ENCODE peak calls at places on chromosomes 12 and 14, in five cellular contexts. I is head of caudate nucleus, G is choroid plexus epithelial cell, P is heart left ventricle, R is left ventricle myocardium inferior. Q is an unnamed sample.

GRCh38 chr12:55760663-55761062 is 17.7 kb downstream of the GDF11 start:
- DNase-seq in I (no peak), G (no peak), P (no peak), R (no peak), Q (no peak)

GRCh38 chr12:28569698-28570411 is 379.6 kb downstream of the CCDC91 start:
- DNase-seq in I (no peak), G (peak), P (no peak), R (no peak), Q (peak)

GRCh38 chr12:41026151-41026550 is 162.0 kb upstream of the PDZRN4 start:
- DNase-seq in I (no peak), G (no peak), P (no peak), R (no peak), Q (no peak)

GRCh38 chr12:116236148-116236731 is 41.3 kb downstream of the MED13L start:
- DNase-seq in I (peak), G (peak), P (peak), R (peak), Q (peak)

GRCh38 chr12:96020314-96021003 is 14.9 kb downstream of the LTA4H start:
- DNase-seq in I (no peak), G (no peak), P (no peak), R (no peak), Q (no peak)

GRCh38 chr14:58637391-58638230 is at the start of gene DACT1:
- DNase-seq in I (peak), G (peak), P (peak), R (peak), Q (no peak)

GRCh38 chr12:68352067-68352466 is 19.9 kb upstream of the MDM1 start:
- DNase-seq in I (no peak), G (no peak), P (no peak), R (no peak), Q (no peak)

GRCh38 chr12:17322090-17322489 is 716.1 kb upstream of the LMO3 start:
- DNase-seq in I (no peak), G (no peak), P (no peak), R (no peak), Q (no peak)

GRCh38 chr12:116455540-116456306 is 103.5 kb upstream of the MAP1LC3B2 start:
- DNase-seq in I (no peak), G (peak), P (peak), R (peak), Q (peak)

GRCh38 chr12:100234591-100235304 is 32.1 kb downstream of the DEPDC4 start:
- DNase-seq in I (no peak), G (peak), P (no peak), R (no peak), Q (peak)

GRCh38 chr14:36988989-36989388 is 183.4 kb downstream of the SLC25A21 start:
- DNase-seq in I (no peak), G (no peak), P (no peak), R (no peak), Q (no peak)

GRCh38 chr12:111330800-111331752 is 37.8 kb downstream of the PHETA1 start:
- DNase-seq in I (no peak), G (peak), P (no peak), R (no peak), Q (peak)

GRCh38 chr14:68767248-68767645 is 25.6 kb downstream of the ZFP36L1 start:
- DNase-seq in I (no peak), G (no peak), P (no peak), R (no peak), Q (no peak)

GRCh38 chr12:101767537-101767936 is 28.3 kb upstream of the SYCP3 start:
- DNase-seq in I (no peak), G (no peak), P (no peak), R (no peak), Q (no peak)

GRCh38 chr12:52783563-52784316 is 6.6 kb upstream of the KRT76 start:
- DNase-seq in I (no peak), G (no peak), P (no peak), R (no peak), Q (no peak)

GRCh38 chr14:28783593-28784143 is 17.1 kb downstream of the FOXG1 start:
- DNase-seq in I (no peak), G (no peak), P (no peak), R (no peak), Q (no peak)

GRCh38 chr12:27324452-27324999 is 8.1 kb upstream of the BMAL2 start:
- DNase-seq in I (no peak), G (no peak), P (no peak), R (no peak), Q (no peak)

GRCh38 chr14:23177181-23177580 is 6.3 kb downstream of the SLC7A8 start:
- DNase-seq in I (no peak), G (no peak), P (no peak), R (no peak), Q (no peak)